ENCODE peak calls at places on chromosomes 12 and 14, in eight cellular contexts. One of them, this sample, is unnamed.

GRCh38 chr14:74620497-74620921 is 8.5 kb upstream of the LTBP2 start:
- DNase-seq in activated gamma-delta T cell treated with Interleukin-2 at 50 U/mL for 16 hours: peak
- DNase-seq in pons: no peak
- DNase-seq in progenitor cell of endocrine pancreas: no peak
- DNase-seq in AG04449: peak
- DNase-seq in activated T-cell treated with anti-CD3 and anti-CD28 coated beads for 1 hour: no peak
- DNase-seq in HTR-8/SVneo: peak
- DNase-seq in iPS-NIHi11: no peak
- DNase-seq in this sample: peak

GRCh38 chr12:56206373-56207166 is 15.2 kb downstream of the RNF41 start:
- DNase-seq in AG04449: no peak
- DNase-seq in progenitor cell of endocrine pancreas: no peak
- DNase-seq in pons: peak
- DNase-seq in iPS-NIHi11: peak
- DNase-seq in activated T-cell treated with anti-CD3 and anti-CD28 coated beads for 1 hour: peak
- DNase-seq in HTR-8/SVneo: peak
- DNase-seq in activated gamma-delta T cell treated with Interleukin-2 at 50 U/mL for 16 hours: peak
- DNase-seq in this sample: peak

GRCh38 chr14:96902004-96902403 is 104.8 kb downstream of the VRK1 start:
- DNase-seq in HTR-8/SVneo: no peak
- DNase-seq in iPS-NIHi11: no peak
- DNase-seq in activated T-cell treated with anti-CD3 and anti-CD28 coated beads for 1 hour: no peak
- DNase-seq in progenitor cell of endocrine pancreas: no peak
- DNase-seq in activated gamma-delta T cell treated with Interleukin-2 at 50 U/mL for 16 hours: no peak
- DNase-seq in AG04449: no peak
- DNase-seq in pons: no peak
- DNase-seq in this sample: no peak

GRCh38 chr14:56100556-56100955 is 17.7 kb upstream of the PELI2 start:
- DNase-seq in HTR-8/SVneo: no peak
- DNase-seq in activated gamma-delta T cell treated with Interleukin-2 at 50 U/mL for 16 hours: no peak
- DNase-seq in AG04449: peak
- DNase-seq in progenitor cell of endocrine pancreas: no peak
- DNase-seq in pons: no peak
- DNase-seq in activated T-cell treated with anti-CD3 and anti-CD28 coated beads for 1 hour: no peak
- DNase-seq in iPS-NIHi11: no peak
- DNase-seq in this sample: no peak

GRCh38 chr12:6824962-6825381 is 3.2 kb upstream of the P3H3 start:
- DNase-seq in activated T-cell treated with anti-CD3 and anti-CD28 coated beads for 1 hour: no peak
- DNase-seq in pons: no peak
- DNase-seq in iPS-NIHi11: no peak
- DNase-seq in AG04449: no peak
- DNase-seq in progenitor cell of endocrine pancreas: no peak
- DNase-seq in activated gamma-delta T cell treated with Interleukin-2 at 50 U/mL for 16 hours: no peak
- DNase-seq in HTR-8/SVneo: no peak
- DNase-seq in this sample: peak

GRCh38 chr12:49965836-49966235 is 4.2 kb downstream of the AQP5 start:
- DNase-seq in iPS-NIHi11: no peak
- DNase-seq in activated gamma-delta T cell treated with Interleukin-2 at 50 U/mL for 16 hours: no peak
- DNase-seq in activated T-cell treated with anti-CD3 and anti-CD28 coated beads for 1 hour: no peak
- DNase-seq in AG04449: no peak
- DNase-seq in progenitor cell of endocrine pancreas: no peak
- DNase-seq in HTR-8/SVneo: no peak
- DNase-seq in pons: no peak
- DNase-seq in this sample: no peak

GRCh38 chr14:59055439-59056045 is 132.9 kb upstream of the DAAM1 start:
- DNase-seq in AG04449: peak
- DNase-seq in activated T-cell treated with anti-CD3 and anti-CD28 coated beads for 1 hour: peak
- DNase-seq in iPS-NIHi11: peak
- DNase-seq in HTR-8/SVneo: peak
- DNase-seq in progenitor cell of endocrine pancreas: no peak
- DNase-seq in activated gamma-delta T cell treated with Interleukin-2 at 50 U/mL for 16 hours: peak
- DNase-seq in pons: peak
- DNase-seq in this sample: peak

GRCh38 chr12:93886533-93887511 is 209.6 kb downstream of the CRADD start:
- DNase-seq in iPS-NIHi11: no peak
- DNase-seq in pons: no peak
- DNase-seq in progenitor cell of endocrine pancreas: no peak
- DNase-seq in activated gamma-delta T cell treated with Interleukin-2 at 50 U/mL for 16 hours: no peak
- DNase-seq in AG04449: peak
- DNase-seq in HTR-8/SVneo: peak
- DNase-seq in activated T-cell treated with anti-CD3 and anti-CD28 coated beads for 1 hour: no peak
- DNase-seq in this sample: no peak

GRCh38 chr12:50218386-50218785 is 51.2 kb upstream of the CERS5 start:
- DNase-seq in activated T-cell treated with anti-CD3 and anti-CD28 coated beads for 1 hour: no peak
- DNase-seq in pons: no peak
- DNase-seq in AG04449: no peak
- DNase-seq in activated gamma-delta T cell treated with Interleukin-2 at 50 U/mL for 16 hours: no peak
- DNase-seq in HTR-8/SVneo: no peak
- DNase-seq in progenitor cell of endocrine pancreas: no peak
- DNase-seq in iPS-NIHi11: no peak
- DNase-seq in this sample: peak

GRCh38 chr14:78519863-78520262 is 349.7 kb downstream of the NRXN3 start:
- DNase-seq in HTR-8/SVneo: no peak
- DNase-seq in AG04449: no peak
- DNase-seq in progenitor cell of endocrine pancreas: peak
- DNase-seq in activated gamma-delta T cell treated with Interleukin-2 at 50 U/mL for 16 hours: no peak
- DNase-seq in iPS-NIHi11: peak
- DNase-seq in activated T-cell treated with anti-CD3 and anti-CD28 coated beads for 1 hour: no peak
- DNase-seq in pons: peak
- DNase-seq in this sample: no peak